ENCODE peak calls at places on chromosomes 11 and 22, in six cellular contexts. Q is SK-N-SH, B is A549, A is HL-60, J is HCT116, V is GM12878. P is an unnamed sample.

GRCh38 chr11:16572946-16573345 is 165.5 kb upstream of the C11orf58 start:
- DNase-seq in V (no peak), B (no peak), J (no peak), Q (no peak), A (no peak), P (no peak)

GRCh38 chr22:23815781-23816551 is 22.8 kb downstream of the DERL3 start:
- DNase-seq in J (no peak), Q (peak; percentile 5), B (no peak), A (no peak), V (no peak), P (no peak)

GRCh38 chr11:12150831-12151382 is 40.5 kb downstream of the MICAL2 start:
- DNase-seq in B (no peak), J (no peak), A (no peak), Q (no peak), V (no peak), P (no peak)

GRCh38 chr11:73429121-73429740 is 53.0 kb downstream of the RELT start:
- DNase-seq in Q (no peak), B (no peak), A (no peak), V (no peak), J (no peak), P (no peak)

GRCh38 chr11:46918087-46918751 is at the start of gene LRP4:
- DNase-seq in A (no peak), J (no peak), V (no peak), Q (peak; percentile 95), B (peak; percentile 35), P (peak; percentile 73)

GRCh38 chr11:100525635-100526034 is 161.5 kb upstream of the ARHGAP42 start:
- DNase-seq in B (peak; percentile 3), V (no peak), J (peak; percentile 3), A (no peak), Q (no peak), P (peak; percentile 81)

GRCh38 chr11:66484825-66485380 is 4.7 kb downstream of the DPP3 start:
- DNase-seq in J (no peak), V (no peak), A (no peak), Q (no peak), B (no peak), P (no peak)

GRCh38 chr11:38345286-38345685 is 1747.2 kb upstream of the RAG2 start:
- DNase-seq in V (no peak), A (no peak), J (no peak), Q (no peak), B (no peak), P (no peak)

GRCh38 chr11:69010361-69010891 is 2.6 kb downstream of the MRGPRF start:
- DNase-seq in A (no peak), Q (peak; percentile 63), V (no peak), B (no peak), J (no peak), P (no peak)

GRCh38 chr11:69009441-69010211 is 3.4 kb downstream of the MRGPRF start:
- DNase-seq in V (no peak), A (no peak), J (no peak), B (peak; percentile 31), Q (peak; percentile 78), P (no peak)

GRCh38 chr11:69011624-69012091 is 1.4 kb downstream of the MRGPRF start:
- DNase-seq in Q (no peak), J (no peak), V (no peak), A (no peak), B (no peak), P (no peak)

GRCh38 chr11:69012092-69013008 is 696 bp downstream of the MRGPRF start:
- DNase-seq in A (peak; percentile 39), Q (peak; percentile 41), B (no peak), J (no peak), V (no peak), P (peak; percentile 34)

GRCh38 chr11:69010964-69011623 is 2.0 kb downstream of the MRGPRF start:
- DNase-seq in J (peak; percentile 47), Q (peak; percentile 40), A (peak; percentile 38), B (peak; percentile 31), V (no peak), P (peak; percentile 90)
- TF ChIP-seq REST in J (no peak), Q (no peak), A (no peak), B (no peak), V (no peak), P (no peak)

GRCh38 chr11:110356769-110357671 is 60.6 kb upstream of the RDX start:
- DNase-seq in B (peak; percentile 92), J (peak; percentile 91), A (no peak), Q (no peak), V (no peak), P (no peak)
- TF ChIP-seq REST in B (no peak), J (no peak), A (no peak), Q (no peak), V (no peak), P (no peak)

DNA sequence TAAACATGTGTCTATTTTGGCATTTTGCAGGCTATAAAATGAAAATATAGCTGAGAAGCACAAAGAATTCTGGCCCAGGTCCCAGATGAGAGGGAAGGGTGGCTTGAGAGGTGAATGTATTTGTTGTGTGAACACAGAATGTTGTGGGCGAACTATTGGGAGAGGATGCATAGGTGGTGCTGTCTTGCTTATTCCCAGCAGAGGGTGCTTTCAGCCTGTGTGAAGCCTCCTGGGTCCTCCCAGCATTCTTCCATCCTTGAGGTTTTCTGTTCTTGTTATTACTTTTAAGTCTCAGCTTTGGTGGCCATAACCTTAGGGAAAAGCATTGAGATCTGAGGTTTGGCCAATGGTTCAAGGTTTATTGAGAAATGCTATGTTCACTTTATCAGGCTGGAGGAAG is 108.7 kb upstream of the SNX19 start:
- DNase-seq in V (no peak), J (no peak), Q (peak; percentile 24), A (no peak), B (peak; percentile 11), P (peak; percentile 85)
- TF ChIP-seq REST in V (no peak), J (no peak), Q (no peak), A (no peak), B (no peak), P (no peak)

GRCh38 chr22:33922268-33922667 is 2.0 kb upstream of the LARGE1 start:
- DNase-seq in A (no peak), J (no peak), Q (no peak), V (no peak), B (no peak), P (peak; percentile 78)
- TF ChIP-seq REST in A (no peak), J (no peak), Q (no peak), V (no peak), B (no peak), P (no peak)

GRCh38 chr11:196786-197731 is 4.2 kb downstream of the SCGB1C1 start:
- DNase-seq in Q (no peak), A (no peak), V (no peak), B (no peak), J (no peak), P (no peak)

GRCh38 chr11:199004-199581 is 6.2 kb downstream of the SCGB1C1 start:
- DNase-seq in J (no peak), B (no peak), Q (no peak), V (no peak), A (no peak), P (no peak)

GRCh38 chr11:198236-198806 is 5.4 kb downstream of the SCGB1C1 start:
- DNase-seq in A (no peak), B (no peak), Q (no peak), V (no peak), J (no peak), P (no peak)

GRCh38 chr11:199782-200181 is 6.9 kb downstream of the SCGB1C1 start:
- DNase-seq in V (no peak), J (no peak), B (no peak), Q (no peak), A (no peak), P (peak; percentile 56)

GRCh38 chr11:197741-198235 is 4.9 kb downstream of the SCGB1C1 start:
- DNase-seq in V (no peak), B (no peak), Q (no peak), A (no peak), J (no peak), P (no peak)
- TF ChIP-seq REST in V (no peak), B (no peak), Q (no peak), A (no peak), J (no peak), P (no peak)

GRCh38 chr22:22694106-22694505 is 49.7 kb downstream of the GGTLC2 start:
- DNase-seq in V (no peak), B (no peak), Q (no peak), A (no peak), J (no peak), P (no peak)

GRCh38 chr22:22693531-22693884 is 49.1 kb downstream of the GGTLC2 start:
- DNase-seq in A (no peak), V (no peak), J (no peak), Q (no peak), B (peak; percentile 35), P (no peak)

GRCh38 chr22:22691055-22691454 is 46.6 kb downstream of the GGTLC2 start:
- DNase-seq in A (no peak), B (no peak), J (no peak), Q (no peak), V (no peak), P (no peak)

GRCh38 chr22:22691716-22692701 is 47.6 kb downstream of the GGTLC2 start:
- DNase-seq in A (peak; percentile 38), V (no peak), J (no peak), Q (no peak), B (peak; percentile 10), P (peak; percentile 3)

DNA sequence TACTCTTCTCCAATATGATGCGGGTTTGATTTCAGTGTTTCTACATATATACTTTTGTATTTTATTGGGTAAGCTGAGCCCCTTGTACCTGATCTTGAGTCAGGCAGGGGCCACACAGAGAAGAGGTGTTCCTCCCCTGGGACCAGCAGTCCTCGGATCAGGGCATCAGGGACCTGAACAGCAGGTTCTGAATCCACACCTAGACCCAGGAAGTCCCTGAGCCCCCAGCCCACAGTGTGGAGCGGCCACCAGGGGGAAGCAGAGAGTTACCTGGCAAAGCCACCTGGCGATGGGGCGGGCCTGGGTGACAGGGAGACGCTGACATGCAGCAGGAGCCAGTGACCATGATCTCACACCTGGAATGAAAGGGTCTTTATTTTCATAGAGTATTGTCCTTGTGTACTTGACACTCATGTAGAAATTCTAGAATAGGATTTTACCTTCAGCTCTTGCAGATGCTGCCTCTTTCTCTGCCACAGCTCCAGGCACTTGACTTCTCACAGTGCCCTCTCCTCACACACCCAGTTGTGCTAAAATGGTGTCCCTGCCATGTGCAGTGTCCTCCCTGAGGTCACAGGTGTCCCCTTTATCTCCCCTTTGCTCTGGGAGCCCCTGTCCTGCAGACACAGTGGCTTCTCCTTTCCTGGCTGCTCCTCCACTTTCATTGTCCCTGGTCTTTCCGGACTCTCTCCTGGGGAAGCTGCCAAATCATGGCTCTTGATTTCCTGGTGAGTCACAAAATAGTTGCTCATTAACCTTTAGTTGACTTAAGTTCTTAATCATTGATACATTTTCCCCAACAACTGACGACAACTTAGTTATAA is 48.5 kb downstream of the GGTLC2 start:
- DNase-seq in Q (peak; percentile 54), B (peak; percentile 69), A (no peak), J (no peak), V (no peak), P (peak; percentile 86)
- TF ChIP-seq REST in Q (no peak), B (no peak), A (no peak), J (no peak), V (no peak), P (no peak)

GRCh38 chr11:89182773-89183172 is 5.1 kb downstream of the TYR start:
- DNase-seq in Q (no peak), A (no peak), J (no peak), B (no peak), V (no peak), P (no peak)
- TF ChIP-seq REST in Q (no peak), A (no peak), J (no peak), B (no peak), V (no peak), P (no peak)

GRCh38 chr11:126115253-126115540 is 52.5 kb upstream of the CDON start:
- DNase-seq in J (no peak), B (no peak), Q (peak; percentile 84), V (no peak), A (no peak), P (no peak)
- TF ChIP-seq REST in J (no peak), B (no peak), Q (no peak), V (no peak), A (no peak), P (no peak)

P was measured in GM23338.